ENCODE peak calls at places on chromosomes 16 and 17, in five cellular contexts. W is endothelial cell, Y is activated gamma-delta T cell treated with Interleukin-2 at 50 U/mL for 16 hours, X is ELR, N is NCI-H1436 treated with DMSO at 0.1 percent for 48 hours. R is an unnamed sample.

GRCh38 chr16:70276392-70276791 is 12.9 kb downstream of the AARS1 start:
- DNase-seq in W (no peak), Y (no peak), X (no peak), N (no peak), R (no peak)

GRCh38 chr16:88856122-88856827 is 472 bp downstream of the GALNS start:
- DNase-seq in W (peak), Y (no peak), X (peak), N (no peak), R (no peak)

GRCh38 chr17:7224110-7224509 is 4.4 kb downstream of the ACADVL start:
- DNase-seq in W (no peak), Y (no peak), X (no peak), N (no peak), R (no peak)

GRCh38 chr16:79632289-79632688 is 31.8 kb upstream of the MAF start:
- DNase-seq in W (no peak), Y (no peak), X (no peak), N (no peak), R (peak)

GRCh38 chr17:9982159-9982558 is 77.1 kb upstream of the RCVRN start:
- DNase-seq in W (no peak), Y (no peak), X (no peak), N (no peak), R (no peak)

GRCh38 chr17:410674-411401 is 58.2 kb upstream of the RPH3AL start:
- DNase-seq in W (no peak), Y (peak), X (peak), N (no peak), R (no peak)

GRCh38 chr17:45413498-45413923 is 19.2 kb downstream of the ARHGAP27 start:
- DNase-seq in W (no peak), Y (no peak), X (no peak), N (no peak), R (no peak)

GRCh38 chr17:44247346-44248219 is 20.4 kb downstream of the SLC4A1 start:
- DNase-seq in W (no peak), Y (no peak), X (no peak), N (no peak), R (no peak)

GRCh38 chr17:78375401-78376079 is 2.9 kb upstream of the PGS1 start:
- DNase-seq in W (no peak), Y (no peak), X (peak), N (no peak), R (peak)

GRCh38 chr17:19800571-19800970 is 52.5 kb upstream of the ALDH3A1 start:
- DNase-seq in W (no peak), Y (no peak), X (no peak), N (no peak), R (no peak)

GRCh38 chr17:12041316-12041715 is 20.6 kb downstream of the MAP2K4 start:
- DNase-seq in W (no peak), Y (no peak), X (peak), N (no peak), R (peak)

GRCh38 chr17:56112086-56112485 is 41.2 kb upstream of the ANKFN1 start:
- DNase-seq in W (no peak), Y (no peak), X (peak), N (no peak), R (no peak)

GRCh38 chr16:57564571-57565270 is 22.3 kb downstream of the ADGRG5 start:
- DNase-seq in W (no peak), Y (no peak), X (peak), N (no peak), R (peak)

GRCh38 chr16:2974319-2975056 is 5.3 kb downstream of the PAQR4 start:
- DNase-seq in W (no peak), Y (no peak), X (no peak), N (no peak), R (peak)

GRCh38 chr17:28345420-28346198 is 10.0 kb downstream of the TNFAIP1 start:
- DNase-seq in W (no peak), Y (no peak), X (no peak), N (no peak), R (no peak)

GRCh38 chr16:19375561-19376158 is 42.0 kb upstream of the TMC5 start:
- DNase-seq in W (peak), Y (no peak), X (peak), N (no peak), R (peak)

GRCh38 chr16:85514601-85515318 is 98.4 kb upstream of the GSE1 start:
- DNase-seq in W (no peak), Y (no peak), X (peak), N (no peak), R (peak)

GRCh38 chr16:35391328-35391727 is 1931.9 kb downstream of the TP53TG3F start:
- DNase-seq in W (no peak), Y (no peak), X (peak), N (no peak), R (peak)

GRCh38 chr16:59259074-59259963 is 525.2 kb upstream of the GOT2 start:
- DNase-seq in W (no peak), Y (no peak), X (no peak), N (no peak), R (no peak)

GRCh38 chr17:27475981-27476895 is 20.0 kb downstream of the KSR1 start:
- DNase-seq in W (no peak), Y (no peak), X (no peak), N (no peak), R (no peak)

GRCh38 chr16:14641877-14642276 is 9.1 kb downstream of the BFAR start:
- DNase-seq in W (no peak), Y (no peak), X (peak), N (no peak), R (no peak)

GRCh38 chr17:75535119-75535537 is 9.6 kb downstream of the LLGL2 start:
- DNase-seq in W (no peak), Y (peak), X (no peak), N (no peak), R (no peak)

GRCh38 chr17:33901085-33901484 is 354.0 kb upstream of the CCL2 start:
- DNase-seq in W (no peak), Y (no peak), X (no peak), N (no peak), R (no peak)

GRCh38 chr17:265726-266125 is 84.3 kb upstream of the DOC2B start:
- DNase-seq in W (no peak), Y (no peak), X (no peak), N (no peak), R (no peak)